ENCODE peak calls at places on chromosomes 11 and 22, in six cellular contexts. L, O, F, N, H and V are unnamed samples.
A peak's percentile ranks its signal among the peaks of the same experiment; 100 is the strongest.

GRCh38 chr11:93089474-93090102 is 108.2 kb downstream of the SLC36A4 start:
- DNase-seq in N (peak; percentile 73), L (peak; percentile 82), O (peak; percentile 62), F (peak; percentile 52), H (peak; percentile 71), V (peak; percentile 54)

GRCh38 chr11:93737904-93738612 is 3.2 kb downstream of the TAF1D start:
- DNase-seq in L (peak; percentile 32), H (peak; percentile 35), N (peak; percentile 87), O (no peak), F (no peak), V (no peak)

GRCh38 chr22:34866501-34867171 is 199.3 kb upstream of the ISX start:
- DNase-seq in H (no peak), O (no peak), L (peak; percentile 1), N (no peak), F (no peak), V (peak; percentile 23)

GRCh38 chr11:48096588-48097525 is 116.5 kb downstream of the PTPRJ start:
- DNase-seq in F (peak; percentile 35), O (no peak), L (no peak), N (peak; percentile 82), H (no peak), V (no peak)

GRCh38 chr11:61834278-61835004 is 6.3 kb downstream of the FADS2 start:
- DNase-seq in O (no peak), F (no peak), N (peak; percentile 34), H (peak; percentile 77), L (peak; percentile 20), V (peak; percentile 43)

GRCh38 chr11:26079966-26080365 is 252.0 kb upstream of the ANO3 start:
- DNase-seq in H (no peak), O (no peak), F (no peak), N (no peak), L (no peak), V (no peak)

GRCh38 chr11:92886243-92886905 is 83.1 kb upstream of the MTNR1B start:
- DNase-seq in N (peak; percentile 86), O (peak; percentile 73), H (peak; percentile 65), F (peak; percentile 46), L (peak; percentile 61), V (peak; percentile 75)

GRCh38 chr11:19242184-19242932 is 1.6 kb upstream of the E2F8 start:
- DNase-seq in F (no peak), N (no peak), L (peak; percentile 58), H (no peak), O (peak; percentile 50), V (peak; percentile 35)

GRCh38 chr11:133950874-133951483 is 5.8 kb downstream of the IGSF9B start:
- DNase-seq in L (no peak), H (no peak), F (no peak), O (peak; percentile 39), N (no peak), V (no peak)

GRCh38 chr11:47507016-47507631 is 45.8 kb downstream of the CELF1 start:
- DNase-seq in H (no peak), N (no peak), O (no peak), L (peak; percentile 54), F (no peak), V (no peak)

GRCh38 chr11:128573674-128574073 is 13.7 kb downstream of the ETS1 start:
- DNase-seq in H (no peak), N (peak; percentile 28), O (no peak), L (no peak), F (no peak), V (no peak)

GRCh38 chr22:24706050-24706449 is 68.5 kb downstream of the PIWIL3 start:
- DNase-seq in N (no peak), L (no peak), O (peak; percentile 41), H (no peak), F (no peak), V (no peak)

GRCh38 chr11:50088231-50088630 is 55.6 kb downstream of the OR4C45 start:
- DNase-seq in O (no peak), L (no peak), H (no peak), F (no peak), N (peak; percentile 27), V (no peak)

GRCh38 chr11:93133710-93134109 is 64.1 kb downstream of the SLC36A4 start:
- DNase-seq in F (no peak), N (no peak), H (no peak), O (no peak), L (peak; percentile 37), V (no peak)

GRCh38 chr11:121582296-121582695 is 129.5 kb upstream of the SORL1-AS1 start:
- DNase-seq in O (no peak), L (no peak), F (no peak), N (no peak), H (no peak), V (no peak)

GRCh38 chr11:120052196-120052775 is 85.6 kb downstream of the TRIM29 start:
- DNase-seq in F (no peak), H (no peak), L (no peak), O (no peak), N (no peak), V (no peak)

GRCh38 chr22:50739894-50740293 is 1.9 kb downstream of the ACR start:
- DNase-seq in F (no peak), O (no peak), H (no peak), L (no peak), N (no peak), V (no peak)

GRCh38 chr11:5809122-5809519 is 397 bp downstream of the OR52N2 start:
- DNase-seq in O (no peak), F (no peak), N (no peak), H (peak; percentile 25), L (peak; percentile 31), V (peak; percentile 10)

GRCh38 chr11:57476223-57476882 is 16.0 kb downstream of the RTN4RL2 start:
- DNase-seq in H (peak; percentile 35), O (peak; percentile 59), F (no peak), N (peak; percentile 43), L (no peak), V (peak; percentile 60)

GRCh38 chr22:32528984-32529982 is 54.7 kb downstream of the FBXO7 start:
- DNase-seq in L (peak; percentile 93), H (peak; percentile 75), N (peak; percentile 69), F (peak; percentile 74), O (peak; percentile 91), V (peak; percentile 90)

GRCh38 chr11:12826441-12826840 is 152.2 kb downstream of the TEAD1 start:
- DNase-seq in F (no peak), O (no peak), N (no peak), L (no peak), H (no peak), V (no peak)

DNA sequence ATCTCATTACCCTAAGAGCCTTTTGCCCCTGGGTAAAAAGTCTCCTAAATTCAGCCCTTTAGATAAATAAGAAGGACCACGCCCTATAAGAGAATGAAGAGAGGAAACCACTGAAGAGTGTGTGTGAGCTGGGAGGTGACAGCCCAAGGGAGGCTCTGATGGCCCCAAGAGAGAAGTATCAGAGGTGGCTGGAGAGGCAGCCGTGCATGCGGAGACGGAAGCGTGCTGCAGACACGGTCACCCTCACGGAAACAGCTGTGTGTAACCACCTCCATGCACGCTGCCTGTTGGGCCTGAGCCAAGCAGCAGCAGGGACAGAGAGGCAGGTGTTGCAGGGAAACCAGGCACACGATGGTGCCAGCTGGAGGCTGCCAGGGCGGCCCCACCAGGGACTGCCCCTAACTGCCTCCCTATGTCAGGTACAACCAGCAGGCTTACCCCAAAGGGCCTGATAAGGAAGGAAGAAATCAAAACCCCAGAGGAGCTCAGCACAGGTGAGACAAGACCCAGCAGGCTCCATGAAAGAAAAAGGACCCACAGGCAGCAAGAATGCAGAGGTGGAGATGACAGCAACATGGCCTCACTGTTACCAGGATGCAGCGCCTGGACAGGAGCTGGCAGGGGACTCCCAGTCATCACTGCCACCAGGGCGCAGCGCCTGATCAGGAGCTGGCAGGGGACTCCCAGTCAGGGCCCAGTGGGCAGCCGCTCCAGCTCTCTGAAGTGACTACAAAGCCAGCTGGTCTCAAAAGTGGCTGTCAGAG is 7.8 kb downstream of the LARGE2 start:
- DNase-seq in F (no peak), O (no peak), L (no peak), N (peak; percentile 7), H (peak; percentile 83), V (peak; percentile 13)
- H3K4me3 ChIP-seq in F (no peak overlapping the region), O (no peak overlapping the region), L (no peak overlapping the region), N (no peak overlapping the region), H (no peak overlapping the region), V (no peak overlapping the region)

DNA sequence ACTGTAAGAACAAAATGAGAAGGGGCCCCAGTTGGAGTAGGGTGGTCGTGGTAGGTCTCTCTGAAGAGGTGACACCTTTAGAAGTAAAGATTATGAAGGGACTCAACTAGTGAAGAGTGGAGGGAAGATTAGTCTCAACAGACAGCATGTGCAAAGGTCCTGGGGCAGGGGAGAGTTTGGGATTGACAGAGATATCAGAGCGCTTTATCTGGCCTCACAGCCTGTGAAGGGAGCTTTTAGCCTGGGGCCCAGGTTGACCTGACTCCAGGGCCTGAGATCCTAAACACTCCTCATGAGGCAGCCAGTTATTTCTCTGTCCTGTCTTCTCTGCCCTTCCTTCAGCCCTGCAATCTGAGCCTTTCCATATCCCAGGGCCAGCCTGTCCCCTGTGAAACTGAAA is 16.2 kb downstream of the FGF3 start:
- DNase-seq in H (no peak), N (no peak), L (no peak), F (no peak), O (no peak), V (no peak)
- TF ChIP-seq EZH2phosphoT487 in H (no peak), N (no peak), L (no peak), F (no peak), O (no peak), V (no peak)

GRCh38 chr11:74464746-74465145 is 2.6 kb downstream of the KCNE3 start:
- DNase-seq in O (no peak), F (no peak), H (no peak), L (no peak), N (no peak), V (no peak)

GRCh38 chr11:74468521-74469280 is 1.4 kb upstream of the KCNE3 start:
- DNase-seq in H (no peak), N (no peak), O (no peak), F (no peak), L (peak; percentile 21), V (no peak)

GRCh38 chr11:74465291-74465708 is 2.0 kb downstream of the KCNE3 start:
- DNase-seq in N (peak; percentile 68), O (no peak), L (no peak), F (no peak), H (no peak), V (peak; percentile 69)

GRCh38 chr11:74468058-74468457 is 709 bp upstream of the KCNE3 start:
- DNase-seq in H (no peak), F (no peak), L (no peak), O (no peak), N (no peak), V (no peak)

GRCh38 chr11:74466916-74467885 is at the start of gene KCNE3:
- DNase-seq in L (peak; percentile 44), O (peak; percentile 40), N (no peak), F (no peak), H (no peak), V (peak; percentile 56)
- TF ChIP-seq EZH2 in L (no peak), O (no peak), N (no peak), F (no peak), H (no peak), V (no peak)

GRCh38 chr11:34624069-34624468 is 3.2 kb downstream of the EHF start:
- DNase-seq in H (peak; percentile 74), L (no peak), N (no peak), F (no peak), O (no peak), V (no peak)

GRCh38 chr11:34623463-34623862 is 2.6 kb downstream of the EHF start:
- DNase-seq in L (no peak), N (no peak), F (no peak), O (no peak), H (no peak), V (no peak)

GRCh38 chr11:34620202-34620601 is 691 bp upstream of the EHF start:
- DNase-seq in O (no peak), H (no peak), N (no peak), L (no peak), F (no peak), V (no peak)

GRCh38 chr11:34620820-34621792 is at the start of gene EHF:
- DNase-seq in H (no peak), O (no peak), F (no peak), N (peak; percentile 80), L (no peak), V (peak; percentile 32)

GRCh38 chr11:34621876-34622275 is 983 bp downstream of the EHF start:
- DNase-seq in N (peak; percentile 39), O (no peak), L (no peak), F (no peak), H (no peak), V (no peak)
- H3K4me3 ChIP-seq in N (peak overlapping the region; percentile 66), O (no peak overlapping the region), L (no peak overlapping the region), F (no peak overlapping the region), H (no peak overlapping the region), V (no peak overlapping the region)